ENCODE peak calls at places on chromosomes 4 and X, in four cellular contexts. G, E, H and Q are unnamed samples.

GRCh38 chr4:24195976-24196736 is 306.3 kb upstream of the PPARGC1A start:
- DNase-seq in E (no peak), G (no peak), H (no peak), Q (no peak)

GRCh38 chr4:82043809-82044137 is 330.0 kb downstream of the HNRNPD start:
- DNase-seq in E (no peak), H (no peak), G (no peak), Q (no peak)

GRCh38 chr4:134867027-134867426 is 665.4 kb upstream of the PABPC4L start:
- DNase-seq in G (no peak), H (no peak), E (no peak), Q (no peak)

GRCh38 chr4:17468638-17469221 is 43.2 kb downstream of the QDPR start:
- DNase-seq in E (peak; percentile 49), H (peak; percentile 20), G (no peak), Q (no peak)

GRCh38 chr4:64713256-64713840 is 304.1 kb upstream of the TECRL start:
- DNase-seq in E (no peak), H (no peak), G (no peak), Q (peak; percentile 21)

GRCh38 chrX:116298956-116299355 is 128.4 kb downstream of the AGTR2 start:
- DNase-seq in H (no peak), G (no peak), E (no peak), Q (no peak)

GRCh38 chr4:135256111-135256510 is 1054.5 kb upstream of the PABPC4L start:
- DNase-seq in E (no peak), H (no peak), G (no peak), Q (no peak)

GRCh38 chr4:142815834-142816233 is 30.3 kb downstream of the INPP4B start:
- DNase-seq in H (no peak), E (no peak), G (no peak), Q (no peak)

GRCh38 chrX:24981030-24981429 is 34.7 kb downstream of the ARX start:
- DNase-seq in G (no peak), H (no peak), E (no peak), Q (no peak)

GRCh38 chr4:110704748-110705439 is 82.0 kb upstream of the PITX2 start:
- DNase-seq in H (no peak), G (no peak), E (no peak), Q (no peak)

GRCh38 chr4:72896515-72896914 is 173.0 kb downstream of the COX18 start:
- DNase-seq in E (no peak), H (no peak), G (no peak), Q (no peak)

DNA sequence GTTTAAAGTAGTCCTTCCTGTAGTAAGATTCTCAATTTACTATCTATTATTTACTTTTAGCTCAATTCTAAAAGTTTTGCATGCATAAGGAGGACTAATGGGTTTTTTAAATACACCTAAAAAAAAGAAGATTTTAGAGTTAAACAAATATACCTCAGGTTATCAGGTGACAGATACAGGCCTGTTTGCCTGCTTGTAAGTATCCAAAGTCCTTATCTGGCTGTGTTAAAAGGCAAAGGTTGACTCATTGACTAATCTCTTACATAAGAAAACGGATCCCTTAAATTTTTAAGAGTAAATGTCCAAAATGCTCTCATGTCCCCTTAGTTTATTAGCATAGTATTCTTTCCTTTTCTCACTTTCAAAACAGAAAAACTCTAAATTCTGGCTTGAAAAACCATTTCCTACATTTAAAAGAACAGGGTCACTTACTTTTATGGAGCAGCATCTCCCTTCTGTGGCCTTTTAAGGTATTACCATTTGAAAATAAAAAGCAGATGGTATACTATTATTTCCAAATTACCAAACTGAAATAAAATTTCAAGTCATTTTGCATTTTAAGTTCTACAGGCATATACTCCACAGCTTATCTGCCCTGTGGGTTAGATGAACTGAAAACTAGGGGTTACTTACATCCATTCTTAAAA is 4.5 kb downstream of the CBR4 start:
- DNase-seq in G (no peak), H (no peak), E (no peak), Q (no peak)
- TF ChIP-seq CTCF in G (peak; percentile 71), H (peak; percentile 39), E (peak; percentile 54), Q (no peak)

GRCh38 chr4:71538528-71538927 is 199.7 kb downstream of the SLC4A4 start:
- DNase-seq in G (no peak), E (no peak), H (no peak), Q (no peak)

GRCh38 chr4:71541541-71541940 is 202.7 kb downstream of the SLC4A4 start:
- DNase-seq in G (no peak), E (no peak), H (no peak), Q (no peak)

GRCh38 chr4:71537551-71538065 is 198.8 kb downstream of the SLC4A4 start:
- DNase-seq in E (no peak), H (no peak), G (no peak), Q (no peak)

GRCh38 chr4:71545168-71545567 is 206.3 kb downstream of the SLC4A4 start:
- DNase-seq in G (no peak), E (no peak), H (no peak), Q (no peak)

GRCh38 chr4:71540749-71541269 is 202.0 kb downstream of the SLC4A4 start:
- DNase-seq in G (no peak), H (no peak), E (no peak), Q (no peak)
- TF ChIP-seq CTCF in G (no peak), H (no peak), E (peak; percentile 21), Q (no peak)

DNA sequence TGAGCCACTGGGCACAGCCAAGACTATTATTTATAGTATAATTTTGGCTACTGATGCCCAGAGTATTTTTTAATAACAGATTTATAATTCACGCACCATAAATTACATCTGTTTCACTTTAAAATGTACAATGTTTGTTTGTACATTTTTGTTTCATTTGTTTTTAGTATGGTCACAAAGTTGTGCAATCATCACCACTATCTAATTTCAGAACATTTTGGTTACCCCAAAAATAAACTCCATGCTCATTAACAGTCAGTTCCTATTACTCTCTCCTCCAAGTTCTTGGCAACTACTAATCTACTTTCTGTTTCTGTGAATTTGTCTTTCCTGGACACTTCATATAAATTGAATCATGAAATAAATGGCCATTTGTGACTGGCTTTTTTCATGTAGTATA is 176.6 kb downstream of the SH3BGRL start:
- DNase-seq in E (no peak), G (no peak), H (no peak), Q (no peak)
- TF ChIP-seq CTCF in E (no peak), G (no peak), H (no peak), Q (no peak)

GRCh38 chr4:1683903-1684755 is at the start of gene FAM53A:
- DNase-seq in H (peak; percentile 93), E (peak; percentile 98), G (peak; percentile 93), Q (peak; percentile 99)
- TF ChIP-seq CTCF in H (no peak), E (no peak), G (no peak), Q (no peak)

GRCh38 chr4:187139116-187139515 is 415.5 kb upstream of the FAT1 start:
- DNase-seq in E (no peak), G (no peak), H (no peak), Q (no peak)

GRCh38 chr4:187141101-187141500 is 417.4 kb upstream of the FAT1 start:
- DNase-seq in G (no peak), E (no peak), H (no peak), Q (no peak)

DNA sequence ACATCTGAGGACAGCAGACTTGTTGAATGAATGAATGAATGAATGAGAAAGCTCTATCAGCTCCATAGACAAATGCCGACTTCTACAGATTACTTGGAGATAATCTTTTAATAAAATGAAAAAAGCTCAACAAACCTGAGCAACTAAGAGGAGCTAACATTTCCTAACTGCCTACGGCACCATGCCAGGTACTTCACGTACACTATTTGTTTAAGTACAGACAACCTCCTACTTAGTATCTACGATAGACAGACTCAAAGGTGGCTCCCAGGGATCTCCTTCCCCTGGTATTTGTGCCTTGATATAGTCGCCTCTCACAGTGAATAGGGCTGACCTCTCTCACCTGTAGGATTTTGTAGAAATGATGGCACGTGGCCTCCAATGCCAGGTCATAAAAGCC is 412.2 kb upstream of the FAT1 start:
- DNase-seq in E (no peak), H (no peak), G (no peak), Q (no peak)
- TF ChIP-seq CTCF in E (no peak), H (no peak), G (no peak), Q (no peak)

GRCh38 chr4:6783111-6783981 is 819 bp downstream of the KIAA0232 start:
- DNase-seq in E (peak; percentile 96), G (peak; percentile 89), H (peak; percentile 91), Q (peak; percentile 97)
- TF ChIP-seq CTCF in E (peak; percentile 30), G (no peak), H (peak; percentile 25), Q (no peak)

DNA sequence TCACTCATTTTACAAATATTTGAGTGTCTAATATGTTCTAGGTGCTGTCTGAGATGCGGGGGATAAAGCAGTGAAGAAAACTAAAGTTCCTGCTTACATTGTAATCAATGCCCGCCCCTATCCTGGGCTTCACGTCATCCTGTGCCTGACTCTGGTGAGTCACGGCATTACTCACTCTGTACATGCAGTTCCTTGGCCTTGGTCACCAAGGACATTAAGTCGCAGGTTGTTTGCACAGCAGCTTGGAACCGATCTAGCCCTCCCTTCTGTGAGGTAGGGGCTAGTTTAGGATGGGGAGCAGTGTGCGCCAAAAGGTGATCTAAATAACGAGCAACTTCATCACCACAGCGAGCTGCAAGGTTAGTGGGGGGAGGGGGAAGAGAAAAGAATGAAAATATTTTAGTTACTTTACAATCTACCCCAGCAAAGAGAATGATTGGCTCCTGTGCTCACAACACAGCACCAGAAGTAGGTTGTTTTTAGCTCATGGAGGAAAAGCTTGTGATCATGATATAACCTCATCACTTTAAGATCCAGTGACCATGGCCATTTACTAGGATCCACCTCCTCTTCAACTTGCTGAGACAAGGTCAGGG is 48.0 kb upstream of the HDAC8 start:
- DNase-seq in E (no peak), G (no peak), H (peak; percentile 14), Q (no peak)
- TF ChIP-seq CTCF in E (no peak), G (no peak), H (no peak), Q (no peak)

GRCh38 chr4:4327652-4328121 is 37.6 kb downstream of the ZBTB49 start:
- DNase-seq in H (peak; percentile 34), G (peak; percentile 50), E (no peak), Q (peak; percentile 18)
- TF ChIP-seq CTCF in H (peak; percentile 39), G (peak; percentile 55), E (peak; percentile 28), Q (peak; percentile 18)

GRCh38 chr4:162959056-162959455 is 207.6 kb downstream of the NAF1 start:
- DNase-seq in G (no peak), H (no peak), E (no peak), Q (peak; percentile 8)
- TF ChIP-seq CTCF in G (no peak), H (peak; percentile 23), E (no peak), Q (peak; percentile 2)

GRCh38 chrX:128518508-128518907 is 466.3 kb upstream of the ACTRT1 start:
- DNase-seq in E (no peak), G (no peak), H (no peak), Q (peak; percentile 1)
- TF ChIP-seq CTCF in E (peak; percentile 24), G (peak; percentile 60), H (no peak), Q (no peak)